ENCODE peak calls at places on chromosomes 11 and 22, in four cellular contexts. One of them, this sample, is unnamed. For H3K4me1, the result is how much of the 10 kb centered on the place peaks cover.

GRCh38 chr11:112004389-112004788 is 20.8 kb upstream of the DLAT start:
- DNase-seq in GM23248: peak
- DNase-seq in transverse colon: no peak
- DNase-seq in iPS DF 6.9: no peak
- DNase-seq in this sample: no peak

GRCh38 chr11:19739872-19740271 is 27.2 kb downstream of the NAV2 start:
- DNase-seq in GM23248: peak
- DNase-seq in transverse colon: peak
- DNase-seq in iPS DF 6.9: no peak
- DNase-seq in this sample: no peak

GRCh38 chr11:20035701-20036601 is 124.3 kb downstream of the DBX1 start:
- DNase-seq in GM23248: peak
- DNase-seq in transverse colon: no peak
- DNase-seq in iPS DF 6.9: no peak
- DNase-seq in this sample: peak

GRCh38 chr11:61198391-61198790 is 4.9 kb upstream of the PGA3 start:
- DNase-seq in GM23248: no peak
- DNase-seq in transverse colon: no peak
- DNase-seq in iPS DF 6.9: no peak
- DNase-seq in this sample: peak

GRCh38 chr11:860238-861104 is 17.8 kb downstream of the TSPAN4 start:
- DNase-seq in GM23248: no peak
- DNase-seq in transverse colon: no peak
- DNase-seq in iPS DF 6.9: no peak
- DNase-seq in this sample: no peak

GRCh38 chr11:62925745-62926668 is 4.8 kb upstream of the CHRM1 start:
- DNase-seq in GM23248: no peak
- DNase-seq in transverse colon: no peak
- DNase-seq in iPS DF 6.9: no peak
- DNase-seq in this sample: no peak

GRCh38 chr11:61090982-61091372 is 11.3 kb upstream of the CD5 start:
- DNase-seq in GM23248: no peak
- DNase-seq in transverse colon: no peak
- DNase-seq in iPS DF 6.9: no peak
- DNase-seq in this sample: no peak

GRCh38 chr11:121421149-121421906 is 30.8 kb upstream of the SORL1 start:
- DNase-seq in GM23248: peak
- DNase-seq in transverse colon: no peak
- DNase-seq in iPS DF 6.9: no peak
- DNase-seq in this sample: no peak

GRCh38 chr11:72078477-72078876 is 1.9 kb downstream of the NUMA1 start:
- DNase-seq in GM23248: peak
- DNase-seq in transverse colon: no peak
- DNase-seq in iPS DF 6.9: no peak
- DNase-seq in this sample: peak

DNA sequence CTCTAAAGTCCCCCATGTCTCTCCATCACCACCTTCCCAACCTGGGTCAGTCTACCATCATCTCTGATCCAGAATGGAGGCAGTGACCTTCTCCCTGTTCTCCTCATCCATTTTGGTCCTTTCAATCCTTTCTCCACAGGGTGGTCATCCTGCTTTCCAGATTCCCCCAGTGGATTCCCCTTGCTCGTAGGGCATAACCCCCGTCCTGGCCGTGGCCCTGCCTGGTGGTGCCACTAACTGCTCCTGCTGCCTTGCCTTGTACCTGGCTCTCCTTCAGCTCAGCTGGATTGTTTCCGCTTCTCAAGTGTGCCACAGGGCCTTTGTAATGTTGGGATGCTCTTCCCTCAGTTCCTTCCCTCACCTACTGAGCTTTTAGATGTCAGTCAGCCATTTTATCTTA is 81.6 kb downstream of the MYO7A start:
- DNase-seq in GM23248: no peak
- DNase-seq in transverse colon: no peak
- DNase-seq in iPS DF 6.9: no peak
- DNase-seq in this sample: peak
- H3K4me1 ChIP-seq in GM23248: under half
- H3K4me1 ChIP-seq in transverse colon: under half
- H3K4me1 ChIP-seq in iPS DF 6.9: under half
- H3K4me1 ChIP-seq in this sample: under half

GRCh38 chr11:117064275-117064674 is 34.0 kb downstream of the SIK3 start:
- DNase-seq in GM23248: peak
- DNase-seq in transverse colon: no peak
- DNase-seq in iPS DF 6.9: no peak
- DNase-seq in this sample: peak
- H3K4me1 ChIP-seq in GM23248: under half
- H3K4me1 ChIP-seq in transverse colon: half or more
- H3K4me1 ChIP-seq in iPS DF 6.9: under half
- H3K4me1 ChIP-seq in this sample: under half

GRCh38 chr11:7573558-7574296 is 59.9 kb downstream of the PPFIBP2 start:
- DNase-seq in GM23248: no peak
- DNase-seq in transverse colon: peak
- DNase-seq in iPS DF 6.9: no peak
- DNase-seq in this sample: peak
- H3K4me1 ChIP-seq in GM23248: half or more
- H3K4me1 ChIP-seq in transverse colon: half or more
- H3K4me1 ChIP-seq in iPS DF 6.9: under half
- H3K4me1 ChIP-seq in this sample: half or more

GRCh38 chr11:32987851-32988250 is 27.8 kb upstream of the DEPDC7 start:
- DNase-seq in GM23248: no peak
- DNase-seq in transverse colon: peak
- DNase-seq in iPS DF 6.9: no peak
- DNase-seq in this sample: no peak
- H3K4me1 ChIP-seq in GM23248: under half
- H3K4me1 ChIP-seq in transverse colon: under half
- H3K4me1 ChIP-seq in iPS DF 6.9: under half
- H3K4me1 ChIP-seq in this sample: under half

GRCh38 chr11:64762916-64763803 is 3.4 kb upstream of the PYGM start:
- DNase-seq in GM23248: peak
- DNase-seq in transverse colon: no peak
- DNase-seq in iPS DF 6.9: no peak
- DNase-seq in this sample: peak

GRCh38 chr11:64763804-64764611 is 4.2 kb upstream of the PYGM start:
- DNase-seq in GM23248: no peak
- DNase-seq in transverse colon: no peak
- DNase-seq in iPS DF 6.9: no peak
- DNase-seq in this sample: peak

GRCh38 chr11:64764753-64765152 is 5.0 kb upstream of the PYGM start:
- DNase-seq in GM23248: no peak
- DNase-seq in transverse colon: no peak
- DNase-seq in iPS DF 6.9: no peak
- DNase-seq in this sample: peak

GRCh38 chr11:64760759-64761417 is 1.1 kb upstream of the PYGM start:
- DNase-seq in GM23248: no peak
- DNase-seq in transverse colon: no peak
- DNase-seq in iPS DF 6.9: no peak
- DNase-seq in this sample: peak

GRCh38 chr11:64762277-64762915 is 2.6 kb upstream of the PYGM start:
- DNase-seq in GM23248: no peak
- DNase-seq in transverse colon: no peak
- DNase-seq in iPS DF 6.9: no peak
- DNase-seq in this sample: peak
- H3K4me1 ChIP-seq in GM23248: under half
- H3K4me1 ChIP-seq in transverse colon: half or more
- H3K4me1 ChIP-seq in iPS DF 6.9: under half
- H3K4me1 ChIP-seq in this sample: under half

GRCh38 chr22:24101966-24102365 is 79.3 kb upstream of the SUSD2 start:
- DNase-seq in GM23248: peak
- DNase-seq in transverse colon: no peak
- DNase-seq in iPS DF 6.9: no peak
- DNase-seq in this sample: peak
- H3K4me1 ChIP-seq in GM23248: under half
- H3K4me1 ChIP-seq in transverse colon: under half
- H3K4me1 ChIP-seq in iPS DF 6.9: under half
- H3K4me1 ChIP-seq in this sample: under half

GRCh38 chr22:26291940-26292666 is 122.8 kb downstream of the SEZ6L start:
- DNase-seq in GM23248: no peak
- DNase-seq in transverse colon: no peak
- DNase-seq in iPS DF 6.9: no peak
- DNase-seq in this sample: no peak
- H3K4me1 ChIP-seq in GM23248: under half
- H3K4me1 ChIP-seq in transverse colon: under half
- H3K4me1 ChIP-seq in iPS DF 6.9: under half
- H3K4me1 ChIP-seq in this sample: under half

DNA sequence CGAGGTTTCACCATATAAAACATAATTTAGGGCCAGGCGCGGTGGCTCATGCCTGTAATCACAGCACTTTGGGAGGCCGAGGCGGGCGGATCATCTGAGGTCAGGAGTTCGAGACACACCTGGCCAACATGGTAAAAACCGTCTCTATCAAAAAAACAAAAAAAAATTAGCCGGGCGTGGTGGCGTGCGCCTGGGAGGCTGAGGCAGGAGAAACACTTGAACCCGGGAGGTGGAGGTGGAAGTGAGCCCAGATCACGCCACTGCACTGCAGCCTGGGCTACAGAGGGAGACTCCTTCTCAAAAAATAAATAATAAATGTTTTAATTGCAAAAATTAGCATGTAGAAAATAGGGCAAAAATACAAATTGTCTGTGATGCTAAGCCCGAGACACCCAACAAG is 993 bp upstream of the SFI1 start:
- DNase-seq in GM23248: no peak
- DNase-seq in transverse colon: no peak
- DNase-seq in iPS DF 6.9: no peak
- DNase-seq in this sample: no peak
- H3K4me1 ChIP-seq in GM23248: under half
- H3K4me1 ChIP-seq in transverse colon: under half
- H3K4me1 ChIP-seq in iPS DF 6.9: under half
- H3K4me1 ChIP-seq in this sample: under half